ENCODE peak calls at places on chromosomes 5 and 9, in six cellular contexts. W is KBM-7; G is effector memory CD8-positive, alpha-beta T cell; U is NCI-H146; T is Ammon's horn; E is CD8-positive, alpha-beta memory T cell. D is an unnamed sample.

GRCh38 chr9:91825866-91826265 is 124.2 kb downstream of the ROR2 start:
- DNase-seq in W (no peak), G (no peak), U (no peak), T (no peak), E (no peak), D (no peak)

GRCh38 chr5:54360089-54360488 is 49.7 kb upstream of the ARL15 start:
- DNase-seq in W (no peak), G (no peak), U (no peak), T (no peak), E (no peak), D (no peak)

GRCh38 chr9:24059651-24060050 is 233.6 kb upstream of the ELAVL2 start:
- DNase-seq in W (no peak), G (no peak), U (no peak), T (no peak), E (no peak), D (no peak)

GRCh38 chr5:131302506-131302905 is 38.7 kb downstream of the CDC42SE2 start:
- DNase-seq in W (no peak), G (no peak), U (no peak), T (no peak), E (no peak), D (no peak)

GRCh38 chr9:131500377-131500776 is 2.3 kb upstream of the POMT1 start:
- DNase-seq in W (no peak), G (peak; percentile 71), U (no peak), T (peak; percentile 47), E (peak; percentile 79), D (no peak)

GRCh38 chr5:26031481-26031880 is 1006.9 kb downstream of the CDH9 start:
- DNase-seq in W (no peak), G (no peak), U (no peak), T (no peak), E (no peak), D (no peak)

GRCh38 chr5:75886706-75887105 is 169.5 kb upstream of the POC5 start:
- DNase-seq in W (no peak), G (no peak), U (no peak), T (no peak), E (no peak), D (no peak)

GRCh38 chr5:1173485-1174070 is 27.8 kb upstream of the SLC6A19 start:
- DNase-seq in W (no peak), G (no peak), U (no peak), T (no peak), E (no peak), D (no peak)

GRCh38 chr9:89841456-89841855 is 236.6 kb downstream of the GADD45G start:
- DNase-seq in W (no peak), G (no peak), U (peak; percentile 42), T (no peak), E (no peak), D (no peak)

GRCh38 chr9:84339951-84340350 is 607 bp downstream of the SLC28A3 start:
- DNase-seq in W (no peak), G (no peak), U (no peak), T (no peak), E (no peak), D (no peak)

GRCh38 chr9:91824591-91825339 is 125.3 kb downstream of the ROR2 start:
- DNase-seq in W (no peak), G (no peak), U (no peak), T (no peak), E (no peak), D (no peak)

GRCh38 chr5:123206618-123207320 is 117.7 kb downstream of the PRDM6 start:
- DNase-seq in W (no peak), G (no peak), U (no peak), T (no peak), E (no peak), D (no peak)

GRCh38 chr9:117715411-117715989 is 11.3 kb downstream of the TLR4 start:
- DNase-seq in W (peak; percentile 32), G (no peak), U (no peak), T (no peak), E (no peak), D (no peak)

GRCh38 chr5:41587668-41588067 is 77.3 kb upstream of the PLCXD3 start:
- DNase-seq in W (no peak), G (no peak), U (no peak), T (no peak), E (no peak), D (no peak)

GRCh38 chr5:1266791-1267190 is 28.1 kb downstream of the TERT start:
- DNase-seq in W (no peak), G (no peak), U (no peak), T (no peak), E (no peak), D (no peak)

GRCh38 chr5:138467711-138468132 is 2.4 kb downstream of the EGR1 start:
- DNase-seq in W (no peak), G (no peak), U (no peak), T (no peak), E (no peak), D (no peak)

GRCh38 chr5:99922386-99922785 is 612.8 kb upstream of the FAM174A start:
- DNase-seq in W (no peak), G (no peak), U (no peak), T (no peak), E (no peak), D (no peak)

GRCh38 chr9:34093578-34093977 is 32.9 kb downstream of the DCAF12 start:
- DNase-seq in W (no peak), G (no peak), U (no peak), T (no peak), E (no peak), D (no peak)

GRCh38 chr9:87445646-87446045 is 52.0 kb upstream of the DAPK1 start:
- DNase-seq in W (peak; percentile 70), G (no peak), U (no peak), T (peak; percentile 83), E (peak; percentile 3), D (no peak)

GRCh38 chr5:143871672-143872071 is 59.7 kb downstream of the HMHB1 start:
- DNase-seq in W (no peak), G (no peak), U (no peak), T (no peak), E (no peak), D (no peak)

GRCh38 chr5:150637245-150638052 is 3.0 kb upstream of the SYNPO start:
- DNase-seq in W (no peak), G (no peak), U (no peak), T (no peak), E (no peak), D (no peak)

GRCh38 chr9:125405938-125406811 is 144.5 kb downstream of the GAPVD1 start:
- DNase-seq in W (no peak), G (no peak), U (no peak), T (no peak), E (no peak), D (no peak)

GRCh38 chr5:58922392-58923171 is 339.7 kb downstream of the RAB3C start:
- DNase-seq in W (no peak), G (no peak), U (no peak), T (peak; percentile 80), E (no peak), D (no peak)

GRCh38 chr5:138645778-138646575 is 70.8 kb upstream of the HSPA9 start:
- DNase-seq in W (no peak), G (no peak), U (no peak), T (peak; percentile 65), E (no peak), D (no peak)